ENCODE peak calls at places on chromosomes 5 and 9, in five cellular contexts. One of them, this sample, is unnamed.

GRCh38 chr5:176647870-176648466 is 684 bp downstream of the TSPAN17 start:
- DNase-seq in HCT116: no peak
- DNase-seq in GM23248: peak
- DNase-seq in astrocyte: no peak
- DNase-seq in fibroblast of lung: peak
- DNase-seq in this sample: no peak

GRCh38 chr9:37430841-37431597 is 8.5 kb downstream of the GRHPR start:
- DNase-seq in GM23248: peak
- DNase-seq in astrocyte: peak
- DNase-seq in HCT116: no peak
- DNase-seq in fibroblast of lung: peak
- DNase-seq in this sample: no peak

GRCh38 chr5:180202939-180203573 is 6.0 kb downstream of the RASGEF1C start:
- DNase-seq in GM23248: no peak
- DNase-seq in astrocyte: no peak
- DNase-seq in fibroblast of lung: no peak
- DNase-seq in HCT116: no peak
- DNase-seq in this sample: no peak

GRCh38 chr5:143796110-143796509 is 15.9 kb upstream of the HMHB1 start:
- DNase-seq in fibroblast of lung: no peak
- DNase-seq in astrocyte: no peak
- DNase-seq in GM23248: peak
- DNase-seq in HCT116: no peak
- DNase-seq in this sample: no peak

GRCh38 chr9:68819065-68819464 is 114.0 kb downstream of the PIP5K1B start:
- DNase-seq in GM23248: no peak
- DNase-seq in HCT116: no peak
- DNase-seq in astrocyte: no peak
- DNase-seq in fibroblast of lung: no peak
- DNase-seq in this sample: no peak

GRCh38 chr9:32603914-32604852 is 31.2 kb upstream of the NDUFB6 start:
- DNase-seq in GM23248: peak
- DNase-seq in astrocyte: peak
- DNase-seq in HCT116: peak
- DNase-seq in fibroblast of lung: peak
- DNase-seq in this sample: no peak

GRCh38 chr5:142684508-142685031 is 1.3 kb downstream of the FGF1 start:
- DNase-seq in astrocyte: peak
- DNase-seq in GM23248: no peak
- DNase-seq in fibroblast of lung: peak
- DNase-seq in HCT116: no peak
- DNase-seq in this sample: no peak

GRCh38 chr5:129960831-129961230 is 56.6 kb downstream of the CHSY3 start:
- DNase-seq in astrocyte: no peak
- DNase-seq in fibroblast of lung: no peak
- DNase-seq in GM23248: no peak
- DNase-seq in HCT116: no peak
- DNase-seq in this sample: no peak

GRCh38 chr5:140346348-140347221 is at the start of gene HBEGF:
- DNase-seq in GM23248: peak
- DNase-seq in astrocyte: peak
- DNase-seq in fibroblast of lung: peak
- DNase-seq in HCT116: peak
- DNase-seq in this sample: no peak

GRCh38 chr5:168740821-168741213 is 161.6 kb upstream of the PANK3 start:
- DNase-seq in astrocyte: no peak
- DNase-seq in HCT116: no peak
- DNase-seq in GM23248: no peak
- DNase-seq in fibroblast of lung: no peak
- DNase-seq in this sample: no peak

GRCh38 chr5:176944276-176944675 is 45.1 kb upstream of the HK3 start:
- DNase-seq in astrocyte: no peak
- DNase-seq in GM23248: no peak
- DNase-seq in HCT116: no peak
- DNase-seq in fibroblast of lung: no peak
- DNase-seq in this sample: no peak

GRCh38 chr5:147809830-147810666 is 21.4 kb downstream of the SPINK1 start:
- DNase-seq in astrocyte: peak
- DNase-seq in GM23248: no peak
- DNase-seq in fibroblast of lung: peak
- DNase-seq in HCT116: no peak
- DNase-seq in this sample: no peak

GRCh38 chr5:154997746-154998145 is 15.8 kb upstream of the KIF4B start:
- DNase-seq in fibroblast of lung: peak
- DNase-seq in astrocyte: peak
- DNase-seq in GM23248: no peak
- DNase-seq in HCT116: no peak
- DNase-seq in this sample: no peak

GRCh38 chr9:123375725-123376132 is 19.7 kb downstream of the CRB2 start:
- DNase-seq in fibroblast of lung: peak
- DNase-seq in HCT116: no peak
- DNase-seq in GM23248: peak
- DNase-seq in astrocyte: peak
- DNase-seq in this sample: no peak

GRCh38 chr9:114378883-114379282 is 8.9 kb downstream of the AKNA start:
- DNase-seq in astrocyte: no peak
- DNase-seq in GM23248: no peak
- DNase-seq in HCT116: no peak
- DNase-seq in fibroblast of lung: no peak
- DNase-seq in this sample: no peak

GRCh38 chr9:7946458-7946857 is 146.9 kb upstream of the DMAC1 start:
- DNase-seq in HCT116: no peak
- DNase-seq in astrocyte: no peak
- DNase-seq in fibroblast of lung: no peak
- DNase-seq in GM23248: no peak
- DNase-seq in this sample: no peak

GRCh38 chr9:81622471-81623245 is 66.7 kb downstream of the TLE1 start:
- DNase-seq in HCT116: no peak
- DNase-seq in astrocyte: no peak
- DNase-seq in GM23248: no peak
- DNase-seq in fibroblast of lung: no peak
- DNase-seq in this sample: no peak

GRCh38 chr5:43281840-43282658 is 31.2 kb downstream of the HMGCS1 start:
- DNase-seq in fibroblast of lung: peak
- DNase-seq in GM23248: peak
- DNase-seq in astrocyte: peak
- DNase-seq in HCT116: no peak
- DNase-seq in this sample: no peak

GRCh38 chr9:132354645-132355355 is at the start of gene SETX:
- DNase-seq in GM23248: peak
- DNase-seq in fibroblast of lung: peak
- DNase-seq in astrocyte: peak
- DNase-seq in HCT116: peak
- DNase-seq in this sample: peak
- H3K9ac ChIP-seq in GM23248: peak
- H3K9ac ChIP-seq in fibroblast of lung: peak
- H3K9ac ChIP-seq in astrocyte: peak
- H3K9ac ChIP-seq in HCT116: peak
- H3K9ac ChIP-seq in this sample: peak

GRCh38 chr5:115623632-115624031 is 2.2 kb downstream of the TMED7 start:
- DNase-seq in fibroblast of lung: no peak
- DNase-seq in GM23248: no peak
- DNase-seq in astrocyte: no peak
- DNase-seq in HCT116: no peak
- DNase-seq in this sample: no peak
- H3K9ac ChIP-seq in fibroblast of lung: no peak
- H3K9ac ChIP-seq in GM23248: peak
- H3K9ac ChIP-seq in astrocyte: peak
- H3K9ac ChIP-seq in HCT116: peak
- H3K9ac ChIP-seq in this sample: peak

GRCh38 chr5:132813599-132814440 is 718 bp downstream of the SOWAHA start:
- DNase-seq in fibroblast of lung: peak
- DNase-seq in astrocyte: no peak
- DNase-seq in HCT116: no peak
- DNase-seq in GM23248: peak
- DNase-seq in this sample: no peak
- H3K9ac ChIP-seq in fibroblast of lung: no peak
- H3K9ac ChIP-seq in astrocyte: no peak
- H3K9ac ChIP-seq in HCT116: no peak
- H3K9ac ChIP-seq in GM23248: no peak
- H3K9ac ChIP-seq in this sample: no peak

DNA sequence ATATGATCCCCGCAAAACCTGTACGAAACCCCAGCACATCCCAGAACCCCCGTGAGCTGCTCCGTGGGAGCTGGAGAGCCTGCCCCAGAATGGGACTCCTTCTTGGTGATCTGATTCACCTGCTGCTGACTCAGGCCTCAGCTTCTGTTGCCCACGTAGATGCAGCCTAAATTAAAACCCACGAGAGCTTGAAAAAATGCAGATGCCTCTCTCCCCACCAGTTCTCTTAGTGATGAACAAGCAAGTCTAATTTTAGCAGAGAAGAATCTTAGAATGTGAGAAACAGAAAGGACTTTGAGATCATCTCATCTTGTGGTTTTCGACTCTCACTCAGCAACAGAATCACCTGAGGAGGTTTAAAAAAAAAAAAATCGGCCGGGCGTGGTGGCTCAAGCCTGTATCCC is 57.6 kb downstream of the TMOD1 start:
- DNase-seq in HCT116: no peak
- DNase-seq in fibroblast of lung: no peak
- DNase-seq in astrocyte: no peak
- DNase-seq in GM23248: peak
- DNase-seq in this sample: no peak
- H3K9ac ChIP-seq in HCT116: no peak
- H3K9ac ChIP-seq in fibroblast of lung: no peak
- H3K9ac ChIP-seq in astrocyte: no peak
- H3K9ac ChIP-seq in GM23248: no peak
- H3K9ac ChIP-seq in this sample: no peak

DNA sequence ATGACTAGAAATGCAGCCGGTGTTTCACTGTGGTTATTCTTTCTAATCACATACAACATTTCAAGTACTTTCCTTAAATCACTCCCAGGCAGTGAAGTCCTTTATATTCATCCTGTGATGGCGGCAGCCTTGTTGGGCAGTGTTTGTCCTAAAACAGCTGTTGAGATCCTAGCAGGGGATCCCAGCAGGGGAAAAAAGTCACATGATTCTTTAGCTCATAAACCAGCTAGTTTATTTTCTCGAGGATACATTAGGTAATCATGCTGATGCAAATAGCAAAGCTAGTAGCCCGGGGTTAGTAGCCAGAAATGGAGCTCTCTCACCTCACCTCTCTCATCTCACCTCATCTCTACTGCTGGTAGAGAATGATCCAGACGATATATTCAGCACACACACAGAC is 70.5 kb downstream of the FOXD1 start:
- DNase-seq in fibroblast of lung: no peak
- DNase-seq in astrocyte: no peak
- DNase-seq in GM23248: no peak
- DNase-seq in HCT116: no peak
- DNase-seq in this sample: no peak
- H3K9ac ChIP-seq in fibroblast of lung: no peak
- H3K9ac ChIP-seq in astrocyte: no peak
- H3K9ac ChIP-seq in GM23248: no peak
- H3K9ac ChIP-seq in HCT116: no peak
- H3K9ac ChIP-seq in this sample: no peak

GRCh38 chr9:89603629-89604462 is 966 bp upstream of the GADD45G start:
- DNase-seq in GM23248: peak
- DNase-seq in fibroblast of lung: peak
- DNase-seq in astrocyte: peak
- DNase-seq in HCT116: no peak
- DNase-seq in this sample: no peak
- H3K9ac ChIP-seq in GM23248: no peak
- H3K9ac ChIP-seq in fibroblast of lung: no peak
- H3K9ac ChIP-seq in astrocyte: no peak
- H3K9ac ChIP-seq in HCT116: no peak
- H3K9ac ChIP-seq in this sample: no peak

GRCh38 chr9:6644346-6645152 is 980 bp downstream of the GLDC start:
- DNase-seq in GM23248: peak
- DNase-seq in fibroblast of lung: no peak
- DNase-seq in HCT116: no peak
- DNase-seq in astrocyte: no peak
- DNase-seq in this sample: no peak
- H3K9ac ChIP-seq in GM23248: no peak
- H3K9ac ChIP-seq in fibroblast of lung: no peak
- H3K9ac ChIP-seq in HCT116: no peak
- H3K9ac ChIP-seq in astrocyte: no peak
- H3K9ac ChIP-seq in this sample: peak

DNA sequence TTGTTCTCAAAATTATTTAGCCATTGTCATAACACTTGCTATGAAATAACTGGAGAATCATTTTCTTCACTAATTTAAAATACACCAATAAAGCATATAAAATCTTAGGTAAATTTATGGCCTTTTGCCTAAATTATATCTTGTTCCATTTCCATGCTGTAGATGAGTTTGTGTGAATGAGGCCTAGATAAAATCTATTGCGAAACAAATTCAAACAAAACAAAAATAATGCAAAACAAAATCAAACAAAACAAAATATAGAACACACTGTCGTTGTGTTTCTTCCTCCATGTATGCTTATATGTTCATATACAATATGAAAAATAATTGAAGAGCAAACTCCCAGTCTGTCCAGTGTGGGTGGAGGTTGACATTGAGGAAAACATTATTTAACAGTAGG is 1020.7 kb downstream of the PTPRD start:
- DNase-seq in astrocyte: no peak
- DNase-seq in fibroblast of lung: no peak
- DNase-seq in HCT116: no peak
- DNase-seq in GM23248: no peak
- DNase-seq in this sample: no peak
- H3K9ac ChIP-seq in astrocyte: no peak
- H3K9ac ChIP-seq in fibroblast of lung: no peak
- H3K9ac ChIP-seq in HCT116: no peak
- H3K9ac ChIP-seq in GM23248: no peak
- H3K9ac ChIP-seq in this sample: no peak

GRCh38 chr5:160289356-160289651 is 23.1 kb downstream of the CCNJL start:
- DNase-seq in fibroblast of lung: no peak
- DNase-seq in astrocyte: no peak
- DNase-seq in HCT116: no peak
- DNase-seq in GM23248: no peak
- DNase-seq in this sample: no peak
- H3K9ac ChIP-seq in fibroblast of lung: no peak
- H3K9ac ChIP-seq in astrocyte: no peak
- H3K9ac ChIP-seq in HCT116: no peak
- H3K9ac ChIP-seq in GM23248: no peak
- H3K9ac ChIP-seq in this sample: no peak

GRCh38 chr5:127766556-127767335 is 63.6 kb downstream of the CCDC192 start:
- DNase-seq in GM23248: peak
- DNase-seq in astrocyte: peak
- DNase-seq in HCT116: no peak
- DNase-seq in fibroblast of lung: peak
- DNase-seq in this sample: no peak
- H3K9ac ChIP-seq in GM23248: no peak
- H3K9ac ChIP-seq in astrocyte: no peak
- H3K9ac ChIP-seq in HCT116: no peak
- H3K9ac ChIP-seq in fibroblast of lung: no peak
- H3K9ac ChIP-seq in this sample: no peak

This sample was measured in SK-N-MC.